ENCODE peak calls at places on chromosomes 3 and 15, in five cellular contexts. One of them, this sample, is unnamed.

GRCh38 chr15:80946576-80946975 is 43.0 kb downstream of the MESD start:
- DNase-seq in spleen: no peak
- DNase-seq in HTR-8/SVneo: no peak
- DNase-seq in lower leg skin: no peak
- DNase-seq in posterior cingulate gyrus: no peak
- DNase-seq in this sample: no peak

GRCh38 chr15:100929641-100930042 is 10.5 kb downstream of the LRRK1 start:
- DNase-seq in spleen: no peak
- DNase-seq in HTR-8/SVneo: no peak
- DNase-seq in lower leg skin: peak
- DNase-seq in posterior cingulate gyrus: no peak
- DNase-seq in this sample: peak

GRCh38 chr3:43883729-43884396 is 193.1 kb downstream of the ABHD5 start:
- DNase-seq in spleen: peak
- DNase-seq in HTR-8/SVneo: no peak
- DNase-seq in lower leg skin: no peak
- DNase-seq in posterior cingulate gyrus: no peak
- DNase-seq in this sample: no peak

GRCh38 chr3:152559246-152559645 is 275.7 kb upstream of the P2RY1 start:
- DNase-seq in spleen: no peak
- DNase-seq in HTR-8/SVneo: no peak
- DNase-seq in lower leg skin: no peak
- DNase-seq in posterior cingulate gyrus: no peak
- DNase-seq in this sample: no peak

GRCh38 chr15:67240235-67241131 is 14.0 kb downstream of the AAGAB start:
- DNase-seq in spleen: no peak
- DNase-seq in HTR-8/SVneo: peak
- DNase-seq in lower leg skin: no peak
- DNase-seq in posterior cingulate gyrus: no peak
- DNase-seq in this sample: no peak

GRCh38 chr15:40932146-40932545 is 3.0 kb downstream of the DLL4 start:
- DNase-seq in spleen: peak
- DNase-seq in HTR-8/SVneo: no peak
- DNase-seq in lower leg skin: no peak
- DNase-seq in posterior cingulate gyrus: no peak
- DNase-seq in this sample: no peak

GRCh38 chr3:161314836-161315391 is 56.4 kb downstream of the SPTSSB start:
- DNase-seq in spleen: no peak
- DNase-seq in HTR-8/SVneo: no peak
- DNase-seq in lower leg skin: no peak
- DNase-seq in posterior cingulate gyrus: no peak
- DNase-seq in this sample: no peak

GRCh38 chr3:125054436-125055164 is 1.2 kb downstream of the HEG1 start:
- DNase-seq in spleen: peak
- DNase-seq in HTR-8/SVneo: no peak
- DNase-seq in lower leg skin: no peak
- DNase-seq in posterior cingulate gyrus: no peak
- DNase-seq in this sample: no peak

GRCh38 chr3:48268381-48268935 is 27.6 kb downstream of the ZNF589 start:
- DNase-seq in spleen: no peak
- DNase-seq in HTR-8/SVneo: no peak
- DNase-seq in lower leg skin: peak
- DNase-seq in posterior cingulate gyrus: peak
- DNase-seq in this sample: no peak

GRCh38 chr3:13274125-13274873 is 145.8 kb downstream of the NUP210 start:
- DNase-seq in spleen: peak
- DNase-seq in HTR-8/SVneo: no peak
- DNase-seq in lower leg skin: no peak
- DNase-seq in posterior cingulate gyrus: peak
- DNase-seq in this sample: no peak

GRCh38 chr3:53936347-53936746 is 44.7 kb upstream of the SELENOK start:
- DNase-seq in spleen: no peak
- DNase-seq in HTR-8/SVneo: no peak
- DNase-seq in lower leg skin: no peak
- DNase-seq in posterior cingulate gyrus: no peak
- DNase-seq in this sample: no peak

GRCh38 chr3:10189557-10190374 is 25.0 kb downstream of the IRAK2 start:
- DNase-seq in spleen: peak
- DNase-seq in HTR-8/SVneo: no peak
- DNase-seq in lower leg skin: peak
- DNase-seq in posterior cingulate gyrus: peak
- DNase-seq in this sample: no peak

This sample was measured in SJSA1.